ENCODE peak calls at places on chromosomes 6 and 20, in seven cellular contexts. D, K, W, B, Q, E and H are unnamed samples.

GRCh38 chr6:144534123-144534676 is 249.1 kb downstream of the UTRN start:
- DNase-seq in B (no peak), K (no peak), W (no peak), Q (no peak), D (no peak), E (no peak), H (no peak)

GRCh38 chr6:152472325-152472724 is 164.8 kb downstream of the SYNE1 start:
- DNase-seq in D (no peak), Q (no peak), K (no peak), E (no peak), B (no peak), W (no peak), H (no peak)

GRCh38 chr6:169989594-169989993 is 238.2 kb downstream of the ERMARD start:
- DNase-seq in E (no peak), B (no peak), W (no peak), K (no peak), D (no peak), Q (no peak), H (no peak)

GRCh38 chr6:38136547-38136946 is 317.0 kb downstream of the ZFAND3 start:
- DNase-seq in E (no peak), D (no peak), W (no peak), K (no peak), B (no peak), Q (no peak), H (no peak)

GRCh38 chr20:60715172-60715571 is 536.9 kb upstream of the CDH4 start:
- DNase-seq in W (no peak), B (no peak), Q (no peak), K (no peak), D (no peak), E (no peak), H (no peak)

GRCh38 chr6:107075951-107076381 is 39.3 kb downstream of the BEND3 start:
- DNase-seq in E (peak; percentile 18), B (peak; percentile 59), W (no peak), Q (no peak), K (peak; percentile 93), D (no peak), H (no peak)

GRCh38 chr6:44386364-44386928 is 1.1 kb upstream of the CDC5L start:
- DNase-seq in B (peak; percentile 67), E (no peak), W (no peak), D (peak; percentile 10), Q (no peak), K (no peak), H (peak; percentile 87)

GRCh38 chr6:132061381-132061780 is 110.2 kb upstream of the CCN2 start:
- DNase-seq in E (no peak), B (no peak), D (no peak), K (no peak), W (no peak), Q (no peak), H (no peak)

GRCh38 chr6:133166706-133167105 is 74.5 kb upstream of the EYA4 start:
- DNase-seq in W (no peak), E (no peak), D (no peak), B (no peak), Q (no peak), K (no peak), H (no peak)

GRCh38 chr6:84606860-84607259 is 157.5 kb downstream of the TBX18 start:
- DNase-seq in Q (no peak), B (no peak), K (no peak), D (no peak), W (no peak), E (no peak), H (no peak)

GRCh38 chr6:56594699-56595098 is 48.0 kb downstream of the DST start:
- DNase-seq in E (peak; percentile 66), W (no peak), D (no peak), Q (no peak), B (no peak), K (no peak), H (no peak)

GRCh38 chr6:52426667-52427066 is 6.5 kb downstream of the EFHC1 start:
- DNase-seq in E (no peak), W (no peak), D (no peak), B (no peak), K (peak; percentile 36), Q (no peak), H (no peak)

GRCh38 chr20:19885981-19886665 is 128.1 kb downstream of the RIN2 start:
- DNase-seq in D (no peak), Q (peak; percentile 46), W (peak; percentile 86), K (peak; percentile 45), B (peak; percentile 45), E (no peak), H (peak; percentile 63)

GRCh38 chr6:132380358-132380757 is 20.9 kb downstream of the MOXD1 start:
- DNase-seq in Q (no peak), W (no peak), B (no peak), E (no peak), K (no peak), D (no peak), H (no peak)

GRCh38 chr20:12049125-12049524 is 131.4 kb downstream of the BTBD3 start:
- DNase-seq in Q (no peak), B (peak; percentile 47), E (no peak), K (no peak), D (no peak), W (no peak), H (no peak)

DNA sequence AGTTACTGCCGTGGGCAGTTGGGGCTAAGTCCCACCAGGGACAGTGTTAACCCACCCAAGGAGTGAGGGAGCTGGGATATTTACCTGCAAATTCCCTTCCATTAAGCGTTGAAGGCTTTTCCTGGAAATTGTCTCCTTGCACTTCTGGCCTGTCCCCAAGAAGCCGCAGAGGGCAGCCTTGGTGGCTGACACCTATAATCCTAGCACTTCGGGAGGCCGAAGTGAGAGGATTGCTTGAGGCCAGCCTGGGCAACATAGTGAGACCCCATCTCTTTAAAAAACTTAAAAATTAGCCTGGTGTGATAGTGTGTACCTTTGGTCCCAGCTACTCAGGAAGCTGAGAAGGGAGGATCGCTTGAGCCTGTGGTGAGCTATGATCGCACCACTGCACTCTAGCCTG is 204.4 kb downstream of the EYA2 start:
- DNase-seq in Q (no peak), K (no peak), W (no peak), D (no peak), E (no peak), B (no peak), H (no peak)
- TF ChIP-seq CTCF in Q (no peak), K (no peak), W (no peak), D (no peak), E (no peak), B (no peak), H (no peak)

GRCh38 chr6:11774392-11774791 is 4.2 kb downstream of the ADTRP start:
- DNase-seq in B (no peak), D (no peak), K (no peak), W (no peak), Q (no peak), E (no peak), H (no peak)

GRCh38 chr6:11771473-11772048 is 7.0 kb downstream of the ADTRP start:
- DNase-seq in D (no peak), Q (no peak), K (no peak), E (no peak), B (no peak), W (no peak), H (no peak)

GRCh38 chr6:11773581-11773980 is 5.0 kb downstream of the ADTRP start:
- DNase-seq in Q (no peak), D (no peak), B (no peak), E (no peak), K (no peak), W (no peak), H (no peak)

GRCh38 chr6:11772109-11772830 is 6.3 kb downstream of the ADTRP start:
- DNase-seq in E (no peak), K (no peak), Q (no peak), B (peak; percentile 83), W (no peak), D (peak; percentile 88), H (no peak)

DNA sequence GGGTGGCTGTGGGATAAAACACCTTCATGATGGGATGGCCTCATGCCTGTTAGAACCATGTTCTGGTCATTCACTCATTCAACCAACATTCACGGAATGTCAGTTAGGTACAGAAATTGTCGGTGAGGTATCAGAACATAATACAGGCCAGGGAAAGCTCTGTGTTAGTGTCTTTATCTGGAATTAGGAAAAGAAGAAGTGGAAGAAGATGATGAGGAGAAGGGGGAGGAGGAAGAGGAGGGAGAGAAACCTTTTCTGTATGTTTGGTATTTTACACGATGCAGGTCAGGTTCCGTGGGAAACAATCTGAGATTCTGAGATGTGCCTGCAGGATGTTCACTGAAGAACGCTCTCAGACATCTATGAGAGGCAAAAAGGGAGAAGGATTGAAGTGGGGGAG is 5.6 kb downstream of the ADTRP start:
- DNase-seq in K (no peak), E (no peak), B (no peak), D (no peak), Q (no peak), W (no peak), H (no peak)
- H3K4me3 ChIP-seq in K (no peak overlapping the region), E (no peak overlapping the region), B (no peak overlapping the region), D (no peak overlapping the region), Q (no peak overlapping the region), W (no peak overlapping the region), H (no peak overlapping the region)

GRCh38 chr6:157233156-157233555 is 90.2 kb downstream of the TMEM242 start:
- DNase-seq in W (no peak), Q (no peak), B (no peak), E (no peak), D (no peak), K (no peak), H (no peak)

GRCh38 chr6:157236040-157236725 is 87.1 kb downstream of the TMEM242 start:
- DNase-seq in E (no peak), W (peak; percentile 64), B (no peak), K (no peak), Q (no peak), D (no peak), H (no peak)

GRCh38 chr6:157233686-157234085 is 89.6 kb downstream of the TMEM242 start:
- DNase-seq in B (no peak), Q (no peak), E (no peak), D (no peak), W (no peak), K (no peak), H (peak; percentile 18)

GRCh38 chr6:157238346-157238745 is 85.0 kb downstream of the TMEM242 start:
- DNase-seq in Q (no peak), W (no peak), B (no peak), K (no peak), E (no peak), D (no peak), H (no peak)

GRCh38 chr6:157235600-157236039 is 87.7 kb downstream of the TMEM242 start:
- DNase-seq in B (peak; percentile 63), D (no peak), Q (peak; percentile 59), K (no peak), W (peak; percentile 74), E (no peak), H (no peak)
- TF ChIP-seq CTCF in B (peak; percentile 69), D (peak; percentile 70), Q (peak; percentile 78), K (no peak), W (peak; percentile 12), E (peak; percentile 25), H (peak; percentile 64)

GRCh38 chr6:159007510-159007909 is 7.5 kb upstream of the RSPH3 start:
- DNase-seq in K (no peak), B (no peak), W (no peak), E (no peak), D (no peak), Q (no peak), H (no peak)

GRCh38 chr6:159004592-159004991 is 4.6 kb upstream of the RSPH3 start:
- DNase-seq in E (no peak), Q (no peak), D (no peak), K (no peak), B (no peak), W (no peak), H (no peak)

GRCh38 chr6:159012201-159012600 is 12.2 kb upstream of the RSPH3 start:
- DNase-seq in B (peak; percentile 14), E (no peak), K (no peak), Q (no peak), W (no peak), D (no peak), H (no peak)

GRCh38 chr6:159013229-159013628 is 13.2 kb upstream of the RSPH3 start:
- DNase-seq in Q (no peak), E (no peak), B (peak; percentile 29), W (no peak), K (no peak), D (no peak), H (no peak)

GRCh38 chr6:159008656-159009288 is 8.8 kb upstream of the RSPH3 start:
- DNase-seq in B (peak; percentile 54), D (no peak), E (peak; percentile 71), K (peak; percentile 2), Q (no peak), W (no peak), H (no peak)
- H3K4me3 ChIP-seq in B (no peak overlapping the region), D (no peak overlapping the region), E (peak overlapping the region; percentile 58), K (no peak overlapping the region), Q (no peak overlapping the region), W (peak overlapping the region; percentile 23), H (no peak overlapping the region)